ENCODE peak calls at places on chromosomes 6 and 20, in five cellular contexts. Y, P, B, E and K are unnamed samples.

GRCh38 chr6:44054635-44055559 is 72.4 kb downstream of the MRPL14 start:
- DNase-seq in Y (no peak), P (peak; percentile 52), B (no peak), E (peak; percentile 24), K (no peak)

GRCh38 chr20:48940170-48940569 is 18.7 kb downstream of the ARFGEF2 start:
- DNase-seq in Y (no peak), P (no peak), B (no peak), E (no peak), K (no peak)

GRCh38 chr6:43812850-43813584 is 43.0 kb downstream of the VEGFA start:
- DNase-seq in Y (peak; percentile 13), P (no peak), B (no peak), E (no peak), K (no peak)

GRCh38 chr20:23508896-23509579 is 18.1 kb downstream of the CST8 start:
- DNase-seq in Y (no peak), P (no peak), B (no peak), E (no peak), K (no peak)

GRCh38 chr6:122144229-122144628 is 255.2 kb upstream of the HSF2 start:
- DNase-seq in Y (no peak), P (no peak), B (no peak), E (no peak), K (no peak)

GRCh38 chr6:114783083-114783482 is 440.3 kb upstream of the HS3ST5 start:
- DNase-seq in Y (no peak), P (peak; percentile 30), B (no peak), E (no peak), K (no peak)

GRCh38 chr6:148926478-148926877 is 179.6 kb downstream of the UST start:
- DNase-seq in Y (no peak), P (no peak), B (no peak), E (no peak), K (no peak)

GRCh38 chr6:38054526-38054925 is 235.0 kb downstream of the ZFAND3 start:
- DNase-seq in Y (no peak), P (no peak), B (peak; percentile 28), E (no peak), K (no peak)

GRCh38 chr6:101909376-101909775 is 515.9 kb downstream of the GRIK2 start:
- DNase-seq in Y (no peak), P (no peak), B (no peak), E (no peak), K (no peak)

GRCh38 chr20:64209148-64209547 is 44.9 kb downstream of the MYT1 start:
- DNase-seq in Y (no peak), P (no peak), B (no peak), E (no peak), K (no peak)

GRCh38 chr6:88807622-88808021 is 155.8 kb downstream of the RNGTT start:
- DNase-seq in Y (no peak), P (no peak), B (no peak), E (no peak), K (no peak)

GRCh38 chr20:46060301-46060881 is 29.4 kb downstream of the NCOA5 start:
- DNase-seq in Y (no peak), P (peak; percentile 53), B (peak; percentile 10), E (no peak), K (no peak)

GRCh38 chr6:152129606-152130249 is 322.2 kb downstream of the ESR1 start:
- DNase-seq in Y (no peak), P (no peak), B (no peak), E (no peak), K (no peak)

GRCh38 chr6:11110921-11111768 is at the start of gene ERVFRD-1:
- DNase-seq in Y (no peak), P (no peak), B (no peak), E (no peak), K (no peak)

GRCh38 chr6:82040405-82041221 is 206.9 kb downstream of the IBTK start:
- DNase-seq in Y (no peak), P (peak; percentile 58), B (peak; percentile 55), E (no peak), K (no peak)

GRCh38 chr20:51659491-51660050 is 108.6 kb downstream of the ATP9A start:
- DNase-seq in Y (no peak), P (no peak), B (no peak), E (no peak), K (no peak)

GRCh38 chr6:129350278-129350677 is 359.7 kb downstream of the ARHGAP18 start:
- DNase-seq in Y (no peak), P (no peak), B (no peak), E (no peak), K (no peak)